ENCODE peak calls at places on chromosomes 12 and 14, in five cellular contexts. One of them, this sample, is unnamed.

GRCh38 chr12:95740751-95741150 is 49.8 kb downstream of the NTN4 start:
- DNase-seq in AG04450: no peak
- DNase-seq in WERI-Rb-1: no peak
- DNase-seq in tibial nerve: no peak
- DNase-seq in A673: no peak
- DNase-seq in this sample: no peak

GRCh38 chr12:10716277-10716676 is 6.8 kb downstream of the YBX3 start:
- DNase-seq in WERI-Rb-1: no peak
- DNase-seq in tibial nerve: no peak
- DNase-seq in A673: no peak
- DNase-seq in AG04450: no peak
- DNase-seq in this sample: no peak

GRCh38 chr12:22709292-22709691 is 84.3 kb downstream of the ETNK1 start:
- DNase-seq in WERI-Rb-1: no peak
- DNase-seq in A673: peak
- DNase-seq in AG04450: no peak
- DNase-seq in tibial nerve: no peak
- DNase-seq in this sample: no peak

GRCh38 chr14:80621701-80622100 is 319.8 kb downstream of the CEP128 start:
- DNase-seq in WERI-Rb-1: no peak
- DNase-seq in AG04450: peak
- DNase-seq in tibial nerve: no peak
- DNase-seq in A673: no peak
- DNase-seq in this sample: no peak

GRCh38 chr12:34397591-34398365 is 375.5 kb downstream of the ALG10 start:
- DNase-seq in WERI-Rb-1: no peak
- DNase-seq in AG04450: no peak
- DNase-seq in A673: no peak
- DNase-seq in tibial nerve: peak
- DNase-seq in this sample: no peak

GRCh38 chr12:52210925-52211650 is 19.3 kb upstream of the KRT80 start:
- DNase-seq in A673: no peak
- DNase-seq in tibial nerve: no peak
- DNase-seq in AG04450: no peak
- DNase-seq in WERI-Rb-1: no peak
- DNase-seq in this sample: no peak

GRCh38 chr12:93173178-93173957 is 204.4 kb upstream of the NUDT4 start:
- DNase-seq in tibial nerve: no peak
- DNase-seq in AG04450: no peak
- DNase-seq in A673: peak
- DNase-seq in WERI-Rb-1: no peak
- DNase-seq in this sample: no peak

GRCh38 chr12:45257185-45257585 is 41.3 kb downstream of the ANO6 start:
- DNase-seq in WERI-Rb-1: no peak
- DNase-seq in AG04450: no peak
- DNase-seq in tibial nerve: no peak
- DNase-seq in A673: no peak
- DNase-seq in this sample: no peak

GRCh38 chr12:119780786-119781434 is 96.2 kb downstream of the CIT start:
- DNase-seq in A673: peak
- DNase-seq in WERI-Rb-1: peak
- DNase-seq in tibial nerve: peak
- DNase-seq in AG04450: no peak
- DNase-seq in this sample: no peak

GRCh38 chr12:124292385-124292784 is 2.5 kb upstream of the RFLNA start:
- DNase-seq in tibial nerve: no peak
- DNase-seq in AG04450: no peak
- DNase-seq in WERI-Rb-1: no peak
- DNase-seq in A673: no peak
- DNase-seq in this sample: no peak

GRCh38 chr12:67477682-67478265 is 170.8 kb upstream of the DYRK2 start:
- DNase-seq in tibial nerve: no peak
- DNase-seq in AG04450: no peak
- DNase-seq in A673: no peak
- DNase-seq in WERI-Rb-1: peak
- DNase-seq in this sample: no peak

GRCh38 chr14:94363171-94363624 is 25.2 kb downstream of the SERPINA1 start:
- DNase-seq in tibial nerve: no peak
- DNase-seq in AG04450: no peak
- DNase-seq in WERI-Rb-1: no peak
- DNase-seq in A673: no peak
- DNase-seq in this sample: no peak

GRCh38 chr12:12319501-12320322 is 30.3 kb downstream of the MANSC1 start:
- DNase-seq in A673: peak
- DNase-seq in AG04450: no peak
- DNase-seq in tibial nerve: peak
- DNase-seq in WERI-Rb-1: no peak
- DNase-seq in this sample: no peak
- H3K27ac ChIP-seq in A673: peak
- H3K27ac ChIP-seq in AG04450: no peak
- H3K27ac ChIP-seq in tibial nerve: peak
- H3K27ac ChIP-seq in WERI-Rb-1: no peak
- H3K27ac ChIP-seq in this sample: peak

DNA sequence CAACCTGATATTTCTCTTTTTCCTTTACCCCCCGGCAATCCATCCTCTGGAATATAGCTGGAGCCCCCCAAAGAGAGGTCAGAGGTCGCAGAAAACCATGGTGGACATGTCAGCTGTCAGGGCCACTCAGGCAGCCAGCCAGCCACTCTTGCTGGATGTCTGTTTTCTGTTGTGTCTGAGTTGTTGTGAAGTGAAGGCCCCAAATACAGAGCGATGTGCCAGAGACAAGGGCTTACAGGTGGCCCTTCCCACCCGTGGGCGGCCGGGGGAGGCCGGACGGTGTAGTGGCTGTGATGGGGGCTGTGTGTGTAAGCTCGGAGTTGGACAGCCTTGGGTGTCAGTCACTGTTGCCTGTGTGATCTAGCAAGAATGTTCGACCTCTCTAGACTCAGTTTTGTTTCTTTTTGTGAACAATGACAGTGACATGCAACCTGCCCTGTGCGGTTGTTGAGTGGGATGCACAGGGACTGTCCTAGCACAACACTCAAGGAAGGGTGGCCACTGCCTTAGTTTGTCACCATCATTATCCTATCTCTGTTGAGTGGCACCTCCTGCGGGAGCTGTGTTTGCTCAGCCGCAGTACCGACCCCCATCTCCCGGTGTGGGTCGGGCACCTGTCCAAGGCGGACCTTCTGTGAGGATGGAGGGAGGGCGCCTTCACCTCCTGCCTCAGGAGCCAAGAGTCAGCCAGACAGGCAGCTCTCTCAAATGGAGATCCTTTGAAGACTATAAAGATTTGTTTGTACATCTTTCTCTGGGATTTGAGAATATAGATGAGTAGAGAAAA is 141.9 kb downstream of the TSPAN9 start:
- DNase-seq in A673: no peak
- DNase-seq in WERI-Rb-1: no peak
- DNase-seq in tibial nerve: no peak
- DNase-seq in AG04450: no peak
- DNase-seq in this sample: no peak
- H3K27ac ChIP-seq in A673: peak
- H3K27ac ChIP-seq in WERI-Rb-1: peak
- H3K27ac ChIP-seq in tibial nerve: peak
- H3K27ac ChIP-seq in AG04450: peak
- H3K27ac ChIP-seq in this sample: no peak

GRCh38 chr14:20412876-20413784 is at the start of gene TEP1:
- DNase-seq in AG04450: peak
- DNase-seq in WERI-Rb-1: peak
- DNase-seq in A673: peak
- DNase-seq in tibial nerve: peak
- DNase-seq in this sample: peak

GRCh38 chr14:20409226-20409625 is 4.1 kb downstream of the TEP1 start:
- DNase-seq in WERI-Rb-1: no peak
- DNase-seq in A673: no peak
- DNase-seq in tibial nerve: no peak
- DNase-seq in AG04450: no peak
- DNase-seq in this sample: no peak

GRCh38 chr14:20415723-20416622 is 2.7 kb upstream of the TEP1 start:
- DNase-seq in AG04450: peak
- DNase-seq in tibial nerve: peak
- DNase-seq in A673: peak
- DNase-seq in WERI-Rb-1: peak
- DNase-seq in this sample: peak

GRCh38 chr14:20413785-20414117 is 450 bp upstream of the TEP1 start:
- DNase-seq in WERI-Rb-1: no peak
- DNase-seq in tibial nerve: no peak
- DNase-seq in A673: peak
- DNase-seq in AG04450: no peak
- DNase-seq in this sample: no peak

GRCh38 chr14:20412422-20412821 is 879 bp downstream of the TEP1 start:
- DNase-seq in WERI-Rb-1: no peak
- DNase-seq in tibial nerve: no peak
- DNase-seq in A673: peak
- DNase-seq in AG04450: no peak
- DNase-seq in this sample: no peak
- H3K27ac ChIP-seq in WERI-Rb-1: no peak
- H3K27ac ChIP-seq in tibial nerve: peak
- H3K27ac ChIP-seq in A673: peak
- H3K27ac ChIP-seq in AG04450: peak
- H3K27ac ChIP-seq in this sample: peak

GRCh38 chr12:55828357-55828756 is 1.0 kb downstream of the DNAJC14 start:
- DNase-seq in A673: no peak
- DNase-seq in WERI-Rb-1: no peak
- DNase-seq in AG04450: no peak
- DNase-seq in tibial nerve: no peak
- DNase-seq in this sample: no peak
- H3K27ac ChIP-seq in A673: peak
- H3K27ac ChIP-seq in WERI-Rb-1: peak
- H3K27ac ChIP-seq in AG04450: peak
- H3K27ac ChIP-seq in tibial nerve: peak
- H3K27ac ChIP-seq in this sample: no peak

DNA sequence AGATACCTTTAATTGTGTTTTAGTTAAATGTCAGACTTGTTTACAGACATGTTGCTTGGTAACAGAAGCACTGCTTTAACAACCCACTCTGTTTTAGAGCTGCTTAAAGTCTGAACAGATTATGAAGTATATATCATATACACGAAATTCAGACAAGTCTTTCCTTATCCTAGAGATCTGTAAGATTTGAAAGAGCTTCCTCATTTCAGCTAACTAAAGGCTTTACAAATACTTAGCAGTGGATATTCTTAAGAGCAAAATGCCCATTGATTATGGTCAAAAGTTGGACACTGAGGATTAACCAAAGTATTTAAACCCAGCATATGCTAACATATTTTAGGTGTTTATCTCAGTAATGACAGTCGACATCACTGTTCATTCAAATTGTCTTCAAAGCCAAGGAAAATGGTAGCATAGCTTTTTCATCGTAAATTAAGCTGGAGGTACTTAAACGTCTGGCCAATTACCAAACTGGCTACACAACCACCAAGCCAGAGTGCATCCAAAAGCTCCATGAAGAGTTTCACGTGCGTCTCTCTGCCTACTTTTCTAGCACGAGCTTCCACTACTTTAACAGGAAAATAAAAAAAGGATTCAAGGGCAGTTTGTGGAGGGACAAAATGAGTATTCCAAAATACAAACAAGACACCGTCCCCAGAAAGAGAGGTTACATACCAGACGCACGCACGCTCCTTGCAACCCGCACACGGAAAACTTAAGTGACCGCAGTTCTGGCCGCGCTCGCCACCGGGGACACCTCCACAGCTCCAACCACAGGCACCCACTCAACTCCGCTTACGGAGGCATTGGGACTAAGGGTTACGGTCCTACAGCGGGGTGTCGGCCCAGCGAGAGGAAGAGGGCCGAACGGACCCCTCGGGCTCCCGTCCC is 540 bp downstream of the CEP83 start:
- DNase-seq in A673: peak
- DNase-seq in AG04450: no peak
- DNase-seq in WERI-Rb-1: no peak
- DNase-seq in tibial nerve: peak
- DNase-seq in this sample: no peak
- H3K27ac ChIP-seq in A673: peak
- H3K27ac ChIP-seq in AG04450: peak
- H3K27ac ChIP-seq in WERI-Rb-1: peak
- H3K27ac ChIP-seq in tibial nerve: peak
- H3K27ac ChIP-seq in this sample: peak